ENCODE peak calls at places on chromosome 21, in four cellular contexts. X is GM23248, V is HCT116, T is hepatocyte. O is an unnamed sample. For H3K4me1, the result is how much of the 10 kb centered on the place peaks cover.

GRCh38 chr21:43758811-43759210 is 17.3 kb downstream of the CSTB start:
- DNase-seq in X (no peak), V (no peak), T (no peak), O (no peak)

GRCh38 chr21:43598416-43599120 is 60.7 kb downstream of the HSF2BP start:
- DNase-seq in X (peak), V (no peak), T (no peak), O (no peak)

GRCh38 chr21:42969193-42969600 is 5.2 kb upstream of the PKNOX1 start:
- DNase-seq in X (no peak), V (no peak), T (no peak), O (no peak)

GRCh38 chr21:45799765-45800338 is 156.3 kb downstream of the PCBP3 start:
- DNase-seq in X (no peak), V (no peak), T (no peak), O (no peak)

GRCh38 chr21:44991538-44992483 is 52.0 kb downstream of the SLX9 start:
- DNase-seq in X (no peak), V (no peak), T (no peak), O (no peak)

GRCh38 chr21:34204481-34205439 is 131.4 kb downstream of the MRPS6 start:
- DNase-seq in X (no peak), V (no peak), T (no peak), O (peak)

GRCh38 chr21:20790113-20790512 is 208.1 kb upstream of the NCAM2 start:
- DNase-seq in X (no peak), V (no peak), T (no peak), O (peak)

GRCh38 chr21:20030390-20030789 is 967.8 kb upstream of the NCAM2 start:
- DNase-seq in X (no peak), V (no peak), T (no peak), O (no peak)

GRCh38 chr21:32909393-32909792 is 116.3 kb upstream of the OLIG2 start:
- DNase-seq in X (no peak), V (no peak), T (no peak), O (no peak)

GRCh38 chr21:34695434-34695833 is 26.6 kb downstream of the CLIC6 start:
- DNase-seq in X (no peak), V (no peak), T (no peak), O (no peak)

DNA sequence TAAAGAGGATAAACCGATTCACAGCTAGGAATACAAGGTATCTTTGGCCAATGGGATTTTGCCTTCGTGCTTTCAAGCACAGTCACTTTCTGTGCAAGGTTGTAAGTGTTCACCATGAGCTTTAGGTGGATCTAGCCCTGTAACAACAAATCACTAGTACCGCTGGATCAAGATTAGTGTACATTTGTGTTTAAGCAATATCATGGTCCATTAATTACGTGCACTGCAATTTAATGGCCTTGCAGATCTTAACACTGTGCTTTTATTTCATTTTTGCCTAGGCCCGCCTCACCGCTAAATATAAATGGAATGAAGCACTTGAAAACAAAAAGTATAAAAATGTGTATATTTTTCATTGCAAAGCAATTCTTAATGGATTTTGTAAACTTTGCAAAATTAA is 461.1 kb downstream of the DSCAM start:
- DNase-seq in X (no peak), V (no peak), T (no peak), O (no peak)
- H2AFZ ChIP-seq in X (no peak), V (no peak), T (no peak), O (no peak)

DNA sequence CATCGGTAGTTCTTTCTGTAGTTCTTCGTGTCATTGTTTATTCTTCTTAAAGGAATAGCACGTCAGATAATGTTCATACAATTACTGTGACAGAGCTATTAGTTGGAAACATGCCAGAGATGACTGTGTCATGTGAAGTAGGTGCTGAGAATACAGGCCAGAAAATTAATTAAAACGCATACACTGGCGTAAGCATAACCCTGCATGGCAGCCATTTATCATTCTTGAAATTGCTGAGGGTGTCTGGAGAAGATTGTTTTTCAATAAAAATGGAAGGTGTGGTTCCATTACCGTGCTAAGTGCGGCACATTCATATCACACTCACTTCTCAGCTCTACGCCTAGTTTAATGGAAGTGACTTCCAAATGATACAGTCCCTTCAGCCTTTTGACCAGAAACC is 7.8 kb downstream of the ETS2 start:
- DNase-seq in X (no peak), V (no peak), T (no peak), O (no peak)
- H3K4me1 ChIP-seq in X (under half), V (under half), T (under half), O (under half)

GRCh38 chr21:41831453-41831831 is 47.7 kb downstream of the PRDM15 start:
- DNase-seq in X (no peak), V (no peak), T (no peak), O (no peak)

GRCh38 chr21:41830764-41831452 is 48.2 kb downstream of the PRDM15 start:
- DNase-seq in X (no peak), V (no peak), T (no peak), O (no peak)

GRCh38 chr21:41833138-41834115 is 45.7 kb downstream of the PRDM15 start:
- DNase-seq in X (no peak), V (no peak), T (no peak), O (no peak)

GRCh38 chr21:41834252-41834925 is 44.8 kb downstream of the PRDM15 start:
- DNase-seq in X (no peak), V (no peak), T (no peak), O (no peak)

DNA sequence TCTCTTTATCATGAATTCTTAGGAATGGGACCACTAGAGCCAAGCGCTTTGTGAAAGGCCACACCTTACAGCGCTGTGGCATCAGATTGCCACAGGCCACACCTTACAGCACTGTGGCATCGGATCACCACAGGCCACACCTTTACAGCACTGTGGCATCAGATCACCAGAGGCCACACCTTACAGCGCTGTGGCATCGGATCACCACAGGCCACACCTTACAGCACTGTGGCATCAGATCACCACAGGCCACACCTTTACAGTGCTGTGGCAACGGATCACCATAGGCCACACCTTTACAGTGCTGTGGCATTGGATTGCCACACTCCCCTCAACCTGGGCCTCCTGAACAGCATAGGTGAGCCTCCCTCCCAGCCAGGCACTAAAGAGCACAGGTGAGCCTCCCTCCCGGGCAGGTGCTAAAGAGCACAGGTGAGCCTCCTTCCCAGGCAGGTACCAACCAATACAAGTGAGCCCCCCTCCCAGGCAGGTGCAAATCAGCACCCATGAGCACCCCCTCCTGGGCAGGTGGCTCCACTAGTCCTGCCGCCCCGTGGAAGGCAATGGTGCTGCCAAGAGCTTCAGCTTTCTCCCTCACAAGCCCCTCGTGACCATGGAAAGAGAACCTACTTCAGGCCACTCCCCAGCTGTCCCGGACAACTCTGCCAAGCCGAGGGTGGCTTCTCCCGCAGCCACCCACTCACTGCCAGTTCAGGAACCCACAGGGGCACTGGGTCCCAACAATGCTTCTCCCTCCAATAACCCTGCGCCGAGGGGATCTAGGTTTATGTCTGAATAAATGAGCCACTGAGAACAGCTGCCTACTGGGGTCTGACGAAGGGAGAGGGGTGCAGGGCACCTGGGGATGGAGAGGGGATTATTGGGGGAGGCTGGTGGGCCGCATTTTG is 46.7 kb downstream of the PRDM15 start:
- DNase-seq in X (no peak), V (no peak), T (no peak), O (no peak)
- TF ChIP-seq EZH2phosphoT487 in X (no peak), V (no peak), T (no peak), O (no peak)

GRCh38 chr21:36542312-36543101 is 62.6 kb upstream of the CLDN14 start:
- DNase-seq in X (no peak), V (no peak), T (peak), O (peak)
- H2AFZ ChIP-seq in X (no peak), V (no peak), T (no peak), O (peak)

GRCh38 chr21:18495553-18495952 is 92.0 kb upstream of the TMPRSS15 start:
- DNase-seq in X (no peak), V (no peak), T (no peak), O (no peak)
- H3K4me1 ChIP-seq in X (under half), V (under half), T (under half), O (under half)

GRCh38 chr21:37383784-37384311 is 17.3 kb downstream of the DYRK1A start:
- DNase-seq in X (no peak), V (no peak), T (no peak), O (no peak)

GRCh38 chr21:37385179-37385765 is 18.7 kb downstream of the DYRK1A start:
- DNase-seq in X (no peak), V (no peak), T (no peak), O (no peak)

GRCh38 chr21:37384416-37384815 is 17.8 kb downstream of the DYRK1A start:
- DNase-seq in X (no peak), V (no peak), T (no peak), O (no peak)

GRCh38 chr21:37381883-37382585 is 15.5 kb downstream of the DYRK1A start:
- DNase-seq in X (no peak), V (no peak), T (no peak), O (no peak)

DNA sequence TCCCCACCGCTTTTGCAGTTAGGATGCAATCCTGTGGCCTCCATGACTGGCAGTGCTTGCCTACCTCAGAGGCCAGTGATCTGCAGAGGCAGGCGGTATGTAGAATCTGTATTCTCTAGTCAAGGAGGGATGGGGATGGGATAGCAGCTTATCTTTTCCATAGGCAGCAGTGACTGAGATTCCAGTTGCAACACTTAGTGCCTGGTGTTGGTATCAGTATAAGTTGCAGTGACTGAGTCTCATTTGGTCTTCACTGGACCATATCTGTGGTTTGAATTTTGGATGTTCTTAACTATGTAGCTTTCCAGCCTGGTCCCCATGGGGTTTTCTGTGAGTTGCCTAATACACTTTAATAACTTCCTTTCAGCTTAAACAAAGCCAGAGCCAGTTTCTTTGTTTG is 16.5 kb downstream of the DYRK1A start:
- DNase-seq in X (no peak), V (no peak), T (no peak), O (peak)
- TF ChIP-seq EZH2phosphoT487 in X (no peak), V (no peak), T (no peak), O (no peak)

O was measured in neural progenitor cell.